ENCODE peak calls at places on chromosomes 12 and 14, in ten cellular contexts. One of them, this sample, is unnamed.

GRCh38 chr14:83994020-83994419 is 1535.9 kb upstream of the FLRT2 start:
- DNase-seq in GM12878: no peak
- DNase-seq in HCT116: no peak
- DNase-seq in vagina: no peak
- DNase-seq in esophagus muscularis mucosa: no peak
- DNase-seq in transverse colon: no peak
- DNase-seq in Panc1: no peak
- DNase-seq in suprapubic skin: no peak
- DNase-seq in endothelial cell of umbilical vein: no peak
- DNase-seq in HL-60: no peak
- DNase-seq in this sample: no peak

GRCh38 chr12:17976202-17976601 is 113.8 kb downstream of the RERGL start:
- DNase-seq in HL-60: no peak
- DNase-seq in GM12878: no peak
- DNase-seq in HCT116: no peak
- DNase-seq in endothelial cell of umbilical vein: peak
- DNase-seq in suprapubic skin: no peak
- DNase-seq in vagina: no peak
- DNase-seq in transverse colon: no peak
- DNase-seq in Panc1: no peak
- DNase-seq in esophagus muscularis mucosa: peak
- DNase-seq in this sample: no peak

GRCh38 chr12:49559011-49559675 is 8.8 kb downstream of the MCRS1 start:
- DNase-seq in GM12878: no peak
- DNase-seq in HCT116: no peak
- DNase-seq in transverse colon: no peak
- DNase-seq in vagina: no peak
- DNase-seq in esophagus muscularis mucosa: no peak
- DNase-seq in HL-60: no peak
- DNase-seq in endothelial cell of umbilical vein: no peak
- DNase-seq in suprapubic skin: no peak
- DNase-seq in Panc1: no peak
- DNase-seq in this sample: no peak

GRCh38 chr14:23114669-23115491 is 4.2 kb downstream of the CEBPE start:
- DNase-seq in HCT116: peak
- DNase-seq in transverse colon: no peak
- DNase-seq in HL-60: peak
- DNase-seq in esophagus muscularis mucosa: no peak
- DNase-seq in suprapubic skin: no peak
- DNase-seq in Panc1: no peak
- DNase-seq in vagina: no peak
- DNase-seq in endothelial cell of umbilical vein: peak
- DNase-seq in GM12878: no peak
- DNase-seq in this sample: no peak

GRCh38 chr14:23121401-23121800 is 2.3 kb upstream of the CEBPE start:
- DNase-seq in transverse colon: peak
- DNase-seq in esophagus muscularis mucosa: no peak
- DNase-seq in endothelial cell of umbilical vein: peak
- DNase-seq in vagina: no peak
- DNase-seq in GM12878: no peak
- DNase-seq in HCT116: no peak
- DNase-seq in Panc1: no peak
- DNase-seq in HL-60: no peak
- DNase-seq in suprapubic skin: no peak
- DNase-seq in this sample: no peak

GRCh38 chr14:74804219-74804825 is 41.2 kb downstream of the YLPM1 start:
- DNase-seq in suprapubic skin: no peak
- DNase-seq in endothelial cell of umbilical vein: peak
- DNase-seq in HCT116: peak
- DNase-seq in transverse colon: peak
- DNase-seq in esophagus muscularis mucosa: no peak
- DNase-seq in Panc1: peak
- DNase-seq in HL-60: no peak
- DNase-seq in GM12878: no peak
- DNase-seq in vagina: no peak
- DNase-seq in this sample: no peak

GRCh38 chr12:114691810-114692557 is 8.0 kb upstream of the TBX3 start:
- DNase-seq in suprapubic skin: no peak
- DNase-seq in HCT116: no peak
- DNase-seq in HL-60: no peak
- DNase-seq in transverse colon: no peak
- DNase-seq in Panc1: no peak
- DNase-seq in esophagus muscularis mucosa: no peak
- DNase-seq in endothelial cell of umbilical vein: no peak
- DNase-seq in vagina: no peak
- DNase-seq in GM12878: no peak
- DNase-seq in this sample: no peak

GRCh38 chr14:56310643-56311042 is 192.4 kb downstream of the PELI2 start:
- DNase-seq in HL-60: no peak
- DNase-seq in HCT116: no peak
- DNase-seq in esophagus muscularis mucosa: no peak
- DNase-seq in Panc1: no peak
- DNase-seq in transverse colon: no peak
- DNase-seq in vagina: no peak
- DNase-seq in endothelial cell of umbilical vein: peak
- DNase-seq in suprapubic skin: no peak
- DNase-seq in GM12878: no peak
- DNase-seq in this sample: no peak

GRCh38 chr12:80044694-80045046 is 54.7 kb upstream of the OTOGL start:
- DNase-seq in endothelial cell of umbilical vein: peak
- DNase-seq in esophagus muscularis mucosa: no peak
- DNase-seq in suprapubic skin: no peak
- DNase-seq in GM12878: no peak
- DNase-seq in HCT116: peak
- DNase-seq in Panc1: no peak
- DNase-seq in vagina: no peak
- DNase-seq in transverse colon: no peak
- DNase-seq in HL-60: no peak
- DNase-seq in this sample: no peak

GRCh38 chr14:34460841-34461240 is 1.2 kb downstream of the SPTSSA start:
- DNase-seq in HCT116: no peak
- DNase-seq in Panc1: no peak
- DNase-seq in GM12878: no peak
- DNase-seq in vagina: no peak
- DNase-seq in esophagus muscularis mucosa: no peak
- DNase-seq in transverse colon: no peak
- DNase-seq in endothelial cell of umbilical vein: peak
- DNase-seq in HL-60: no peak
- DNase-seq in suprapubic skin: no peak
- DNase-seq in this sample: no peak

GRCh38 chr12:31234955-31235867 is 90.7 kb downstream of the SINHCAF start:
- DNase-seq in HCT116: peak
- DNase-seq in vagina: no peak
- DNase-seq in suprapubic skin: no peak
- DNase-seq in HL-60: no peak
- DNase-seq in endothelial cell of umbilical vein: peak
- DNase-seq in transverse colon: peak
- DNase-seq in esophagus muscularis mucosa: peak
- DNase-seq in Panc1: no peak
- DNase-seq in GM12878: no peak
- DNase-seq in this sample: no peak

DNA sequence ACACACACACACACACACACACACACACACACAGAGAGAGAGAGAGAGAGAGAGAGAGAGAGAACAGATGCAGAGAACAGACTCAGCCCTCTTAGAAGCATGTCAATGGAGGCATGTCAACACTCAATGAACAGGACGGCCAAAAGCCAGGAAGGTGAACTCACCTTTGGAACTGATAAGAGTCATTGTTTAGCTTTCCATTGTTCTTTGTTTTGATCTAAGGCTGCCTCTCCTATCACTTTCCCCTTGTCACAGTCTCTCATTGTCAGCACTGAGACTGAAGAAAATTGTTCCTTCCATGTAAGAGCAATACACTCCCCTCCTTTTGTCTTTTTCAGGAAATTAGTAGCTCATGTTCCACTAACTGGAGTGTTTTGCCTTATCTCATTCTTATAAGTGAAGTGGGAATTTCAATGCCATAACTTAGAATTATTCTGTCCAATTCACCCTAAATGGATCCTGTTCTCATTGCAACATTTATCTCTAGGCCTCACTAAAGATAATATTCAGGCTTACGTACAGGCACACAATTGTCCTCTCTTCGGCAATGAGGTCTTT is 218.0 kb downstream of the DUSP6 start:
- DNase-seq in HL-60: no peak
- DNase-seq in GM12878: no peak
- DNase-seq in vagina: no peak
- DNase-seq in transverse colon: no peak
- DNase-seq in endothelial cell of umbilical vein: peak
- DNase-seq in suprapubic skin: no peak
- DNase-seq in Panc1: no peak
- DNase-seq in esophagus muscularis mucosa: no peak
- DNase-seq in HCT116: peak
- DNase-seq in this sample: no peak
- TF ChIP-seq POLR2AphosphoS5 in HL-60: no peak
- TF ChIP-seq POLR2AphosphoS5 in GM12878: no peak
- TF ChIP-seq POLR2AphosphoS5 in vagina: no peak
- TF ChIP-seq POLR2AphosphoS5 in transverse colon: no peak
- TF ChIP-seq POLR2AphosphoS5 in endothelial cell of umbilical vein: no peak
- TF ChIP-seq POLR2AphosphoS5 in suprapubic skin: no peak
- TF ChIP-seq POLR2AphosphoS5 in Panc1: no peak
- TF ChIP-seq POLR2AphosphoS5 in esophagus muscularis mucosa: no peak
- TF ChIP-seq POLR2AphosphoS5 in HCT116: no peak
- TF ChIP-seq POLR2AphosphoS5 in this sample: no peak

GRCh38 chr12:54370218-54370730 is 6.0 kb upstream of the GPR84 start:
- DNase-seq in suprapubic skin: peak
- DNase-seq in HCT116: no peak
- DNase-seq in Panc1: no peak
- DNase-seq in endothelial cell of umbilical vein: peak
- DNase-seq in GM12878: no peak
- DNase-seq in esophagus muscularis mucosa: no peak
- DNase-seq in vagina: no peak
- DNase-seq in transverse colon: peak
- DNase-seq in HL-60: no peak
- DNase-seq in this sample: no peak
- H3K4me3 ChIP-seq in suprapubic skin: peak
- H3K4me3 ChIP-seq in HCT116: no peak
- H3K4me3 ChIP-seq in Panc1: peak
- H3K4me3 ChIP-seq in endothelial cell of umbilical vein: no peak
- H3K4me3 ChIP-seq in GM12878: no peak
- H3K4me3 ChIP-seq in esophagus muscularis mucosa: peak
- H3K4me3 ChIP-seq in vagina: peak
- H3K4me3 ChIP-seq in transverse colon: peak
- H3K4me3 ChIP-seq in HL-60: no peak
- H3K4me3 ChIP-seq in this sample: no peak

GRCh38 chr12:83389237-83389996 is 702.7 kb downstream of the TMTC2 start:
- DNase-seq in GM12878: no peak
- DNase-seq in endothelial cell of umbilical vein: no peak
- DNase-seq in vagina: no peak
- DNase-seq in transverse colon: peak
- DNase-seq in HCT116: peak
- DNase-seq in Panc1: no peak
- DNase-seq in esophagus muscularis mucosa: no peak
- DNase-seq in HL-60: no peak
- DNase-seq in suprapubic skin: no peak
- DNase-seq in this sample: no peak
- TF ChIP-seq POLR2AphosphoS5 in GM12878: no peak
- TF ChIP-seq POLR2AphosphoS5 in endothelial cell of umbilical vein: no peak
- TF ChIP-seq POLR2AphosphoS5 in vagina: no peak
- TF ChIP-seq POLR2AphosphoS5 in transverse colon: no peak
- TF ChIP-seq POLR2AphosphoS5 in HCT116: no peak
- TF ChIP-seq POLR2AphosphoS5 in Panc1: no peak
- TF ChIP-seq POLR2AphosphoS5 in esophagus muscularis mucosa: no peak
- TF ChIP-seq POLR2AphosphoS5 in HL-60: no peak
- TF ChIP-seq POLR2AphosphoS5 in suprapubic skin: no peak
- TF ChIP-seq POLR2AphosphoS5 in this sample: no peak

GRCh38 chr12:27333311-27334009 is 824 bp downstream of the BMAL2 start:
- DNase-seq in GM12878: no peak
- DNase-seq in transverse colon: peak
- DNase-seq in esophagus muscularis mucosa: no peak
- DNase-seq in HCT116: no peak
- DNase-seq in HL-60: peak
- DNase-seq in endothelial cell of umbilical vein: peak
- DNase-seq in suprapubic skin: peak
- DNase-seq in Panc1: no peak
- DNase-seq in vagina: no peak
- DNase-seq in this sample: no peak

GRCh38 chr12:27336254-27336653 is 3.6 kb downstream of the BMAL2 start:
- DNase-seq in suprapubic skin: no peak
- DNase-seq in esophagus muscularis mucosa: no peak
- DNase-seq in transverse colon: no peak
- DNase-seq in GM12878: no peak
- DNase-seq in HL-60: no peak
- DNase-seq in Panc1: no peak
- DNase-seq in HCT116: no peak
- DNase-seq in vagina: no peak
- DNase-seq in endothelial cell of umbilical vein: no peak
- DNase-seq in this sample: no peak

GRCh38 chr12:27334052-27334720 is 1.6 kb downstream of the BMAL2 start:
- DNase-seq in suprapubic skin: no peak
- DNase-seq in endothelial cell of umbilical vein: no peak
- DNase-seq in transverse colon: no peak
- DNase-seq in esophagus muscularis mucosa: no peak
- DNase-seq in HL-60: no peak
- DNase-seq in GM12878: no peak
- DNase-seq in HCT116: no peak
- DNase-seq in Panc1: no peak
- DNase-seq in vagina: no peak
- DNase-seq in this sample: no peak

GRCh38 chr12:27335364-27336145 is 2.9 kb downstream of the BMAL2 start:
- DNase-seq in Panc1: no peak
- DNase-seq in transverse colon: no peak
- DNase-seq in HL-60: no peak
- DNase-seq in vagina: no peak
- DNase-seq in suprapubic skin: no peak
- DNase-seq in HCT116: no peak
- DNase-seq in GM12878: no peak
- DNase-seq in esophagus muscularis mucosa: no peak
- DNase-seq in endothelial cell of umbilical vein: no peak
- DNase-seq in this sample: no peak

DNA sequence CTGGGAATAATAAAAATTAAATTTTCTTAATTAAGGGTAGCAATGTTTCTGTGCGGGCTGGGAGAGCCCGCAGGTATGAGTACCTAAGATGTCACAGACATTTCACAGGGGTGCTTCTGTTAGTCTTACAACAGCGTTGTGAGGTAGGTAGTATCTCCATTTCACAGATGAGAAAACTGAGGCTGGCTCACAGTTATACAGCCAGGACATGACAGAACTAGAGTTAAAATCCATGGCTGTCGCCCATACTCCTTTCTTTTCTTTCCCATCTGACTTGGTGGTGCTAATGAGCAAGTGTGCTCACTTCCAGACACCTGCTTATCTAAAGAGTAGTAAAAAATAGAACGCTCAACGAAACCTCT is 2.1 kb downstream of the BMAL2 start:
- DNase-seq in vagina: no peak
- DNase-seq in HL-60: no peak
- DNase-seq in suprapubic skin: no peak
- DNase-seq in transverse colon: no peak
- DNase-seq in endothelial cell of umbilical vein: no peak
- DNase-seq in Panc1: no peak
- DNase-seq in esophagus muscularis mucosa: no peak
- DNase-seq in GM12878: no peak
- DNase-seq in HCT116: no peak
- DNase-seq in this sample: no peak
- H3K4me3 ChIP-seq in vagina: peak
- H3K4me3 ChIP-seq in HL-60: no peak
- H3K4me3 ChIP-seq in suprapubic skin: no peak
- H3K4me3 ChIP-seq in transverse colon: no peak
- H3K4me3 ChIP-seq in endothelial cell of umbilical vein: no peak
- H3K4me3 ChIP-seq in Panc1: no peak
- H3K4me3 ChIP-seq in esophagus muscularis mucosa: no peak
- H3K4me3 ChIP-seq in GM12878: peak
- H3K4me3 ChIP-seq in HCT116: no peak
- H3K4me3 ChIP-seq in this sample: no peak

This sample was measured in SK-N-MC.